ENCODE peak calls at places on chromosomes 2 and 18, in five cellular contexts. X, L, W, T and R are unnamed samples.

GRCh38 chr2:115162454-115163293 is 720.2 kb downstream of the DPP10 start:
- DNase-seq in X (no peak), L (peak), W (no peak), T (no peak), R (no peak)

GRCh38 chr18:49277395-49278036 is 182.9 kb downstream of the DYM start:
- DNase-seq in X (no peak), L (no peak), W (no peak), T (peak), R (no peak)

GRCh38 chr18:54165450-54165849 is 59.0 kb downstream of the MBD2 start:
- DNase-seq in X (no peak), L (no peak), W (no peak), T (no peak), R (no peak)

GRCh38 chr18:32261003-32261402 is 71.2 kb downstream of the MEP1B start:
- DNase-seq in X (no peak), L (no peak), W (no peak), T (no peak), R (no peak)

GRCh38 chr18:34866739-34867138 is 156.6 kb downstream of the DTNA start:
- DNase-seq in X (no peak), L (no peak), W (no peak), T (no peak), R (no peak)

GRCh38 chr2:234518986-234519642 is 22.2 kb upstream of the ARL4C start:
- DNase-seq in X (no peak), L (no peak), W (no peak), T (no peak), R (no peak)

GRCh38 chr2:206435738-206436137 is 7.6 kb upstream of the ADAM23 start:
- DNase-seq in X (no peak), L (no peak), W (no peak), T (no peak), R (no peak)

GRCh38 chr18:74632856-74633255 is 35.2 kb downstream of the ZNF407 start:
- DNase-seq in X (no peak), L (no peak), W (no peak), T (no peak), R (no peak)

GRCh38 chr2:48346124-48346536 is 183.8 kb upstream of the STON1 start:
- DNase-seq in X (no peak), L (peak), W (no peak), T (peak), R (no peak)

GRCh38 chr2:172038604-172039003 is 38.9 kb downstream of the METAP1D start:
- DNase-seq in X (no peak), L (no peak), W (no peak), T (peak), R (no peak)

GRCh38 chr2:69979902-69980301 is 18.5 kb upstream of the ASPRV1 start:
- DNase-seq in X (no peak), L (no peak), W (no peak), T (no peak), R (no peak)

GRCh38 chr2:43612944-43613343 is 17.1 kb upstream of the THADA start:
- DNase-seq in X (no peak), L (no peak), W (no peak), T (no peak), R (no peak)

GRCh38 chr2:179911569-179911968 is 50.2 kb upstream of the ZNF385B start:
- DNase-seq in X (no peak), L (no peak), W (no peak), T (no peak), R (no peak)

GRCh38 chr2:6773694-6774044 is 92.0 kb downstream of the CMPK2 start:
- DNase-seq in X (no peak), L (no peak), W (no peak), T (no peak), R (no peak)

GRCh38 chr2:6776125-6776524 is 89.6 kb downstream of the CMPK2 start:
- DNase-seq in X (no peak), L (no peak), W (no peak), T (no peak), R (no peak)

GRCh38 chr2:6771539-6772365 is 94.0 kb downstream of the CMPK2 start:
- DNase-seq in X (peak), L (no peak), W (no peak), T (no peak), R (no peak)

GRCh38 chr2:6772366-6772710 is 93.4 kb downstream of the CMPK2 start:
- DNase-seq in X (peak), L (no peak), W (no peak), T (peak), R (no peak)

DNA sequence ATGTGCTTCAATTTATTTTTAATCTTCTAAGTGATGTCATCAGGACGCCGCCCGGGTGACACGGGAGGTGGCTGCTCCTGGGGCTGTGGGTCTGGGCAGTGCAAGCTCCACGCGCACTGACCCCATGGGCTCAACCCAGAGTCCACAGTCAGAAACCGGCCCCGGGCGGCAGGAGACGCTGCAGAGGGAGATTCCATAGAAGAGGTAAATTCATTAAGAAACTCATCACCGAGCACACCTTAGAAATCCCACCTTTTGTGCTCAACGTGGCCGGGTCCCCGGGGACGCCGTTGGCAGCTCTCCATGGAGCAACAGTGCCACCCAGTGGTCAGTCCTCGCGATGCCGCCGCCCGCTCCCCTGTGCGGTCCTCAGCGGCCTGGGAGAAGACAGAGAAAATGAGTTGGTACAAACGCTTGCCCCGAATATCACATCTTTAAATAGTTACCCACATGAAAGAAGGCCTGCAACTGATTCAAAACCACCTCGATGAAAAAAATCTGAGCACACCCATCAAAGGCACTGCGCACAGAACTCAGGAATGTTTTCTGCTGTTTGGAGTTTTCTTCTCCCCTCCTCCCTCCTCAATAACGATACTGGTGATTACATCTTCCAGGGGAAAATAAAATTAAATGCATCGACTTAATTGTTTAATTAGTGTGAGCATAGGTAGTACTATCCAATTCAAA is 92.6 kb downstream of the CMPK2 start:
- DNase-seq in X (peak), L (peak), W (no peak), T (peak), R (peak)
- H3K4me3 ChIP-seq in X (no peak), L (no peak), W (peak), T (peak), R (no peak)

GRCh38 chr18:62881509-62882016 is 166.2 kb downstream of the PHLPP1 start:
- DNase-seq in X (peak), L (no peak), W (peak), T (peak), R (no peak)
- H3K4me3 ChIP-seq in X (no peak), L (no peak), W (no peak), T (peak), R (no peak)

GRCh38 chr2:127661949-127662510 is 13.3 kb downstream of the LIMS2 start:
- DNase-seq in X (no peak), L (peak), W (no peak), T (no peak), R (no peak)

GRCh38 chr2:127664895-127665225 is 10.5 kb downstream of the LIMS2 start:
- DNase-seq in X (no peak), L (no peak), W (no peak), T (no peak), R (no peak)

GRCh38 chr2:127664065-127664894 is 11.1 kb downstream of the LIMS2 start:
- DNase-seq in X (no peak), L (no peak), W (no peak), T (no peak), R (no peak)

GRCh38 chr2:127662937-127663565 is 12.3 kb downstream of the LIMS2 start:
- DNase-seq in X (no peak), L (no peak), W (no peak), T (no peak), R (no peak)

DNA sequence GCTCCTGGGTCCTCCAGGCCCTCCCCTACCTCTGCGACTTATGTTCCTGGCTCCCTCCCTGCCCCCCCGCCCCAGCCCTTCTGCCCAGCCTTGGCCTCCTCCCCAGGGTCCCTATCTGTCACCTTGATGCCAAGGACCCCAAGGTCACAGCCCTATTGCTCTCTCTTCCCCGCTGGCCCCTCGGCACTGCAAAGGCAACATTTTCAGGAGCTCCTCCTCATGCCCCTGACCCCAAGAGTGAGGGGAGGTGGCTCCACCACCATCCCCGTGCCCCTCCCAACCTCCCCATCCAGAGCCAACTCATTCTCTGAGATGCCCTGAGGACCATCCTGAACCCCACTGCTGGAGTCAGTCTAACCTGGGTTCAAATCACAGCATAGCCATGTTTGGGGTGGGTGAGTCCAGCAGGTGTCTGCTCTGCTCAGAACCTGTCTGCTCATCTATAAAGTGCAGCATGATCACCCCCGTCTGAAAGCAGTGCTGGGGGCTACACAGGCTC is 11.7 kb downstream of the LIMS2 start:
- DNase-seq in X (no peak), L (no peak), W (no peak), T (no peak), R (no peak)
- H3K4me3 ChIP-seq in X (no peak), L (peak), W (peak), T (no peak), R (no peak)

DNA sequence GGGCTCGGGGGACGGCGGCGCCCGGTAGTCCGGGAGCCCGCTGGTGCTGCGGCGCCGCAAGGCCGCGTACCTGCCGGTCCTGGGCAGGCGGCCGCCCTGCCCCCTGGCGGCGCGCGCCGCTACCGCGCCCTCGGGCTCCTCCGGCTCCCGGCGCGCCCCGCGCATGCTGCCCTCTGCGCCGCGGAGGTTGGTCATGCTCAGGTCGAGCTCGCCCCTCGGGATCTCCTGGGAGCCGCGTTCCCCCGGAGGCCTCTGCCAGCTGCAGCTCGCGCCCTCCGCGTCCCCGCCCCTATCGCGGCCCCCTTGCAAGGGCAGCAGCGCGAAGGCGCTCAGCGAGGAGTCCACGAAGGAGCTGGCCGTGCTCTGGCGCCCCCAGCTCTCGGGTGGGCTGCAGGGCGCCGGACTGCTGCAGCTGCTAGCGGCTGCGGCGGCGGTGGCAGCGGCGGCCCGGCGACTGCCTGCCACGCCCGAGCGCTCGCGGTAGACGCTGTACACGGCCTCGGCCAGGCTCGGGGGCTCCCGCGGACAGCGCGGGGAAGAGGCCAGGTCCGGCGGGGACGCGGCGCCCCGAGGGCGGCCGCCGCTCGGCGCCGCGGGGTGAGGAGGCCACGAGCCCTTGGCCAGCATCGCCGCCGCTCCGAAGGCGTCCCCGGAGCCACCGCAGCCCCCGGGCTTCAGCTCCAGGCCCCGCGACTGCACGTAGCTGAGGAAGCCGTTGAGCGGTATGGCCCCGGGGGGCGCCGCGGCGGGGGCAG is 4.5 kb downstream of the TMEM200C start:
- DNase-seq in X (peak), L (peak), W (no peak), T (peak), R (no peak)
- H3K4me3 ChIP-seq in X (peak), L (peak), W (peak), T (peak), R (no peak)

DNA sequence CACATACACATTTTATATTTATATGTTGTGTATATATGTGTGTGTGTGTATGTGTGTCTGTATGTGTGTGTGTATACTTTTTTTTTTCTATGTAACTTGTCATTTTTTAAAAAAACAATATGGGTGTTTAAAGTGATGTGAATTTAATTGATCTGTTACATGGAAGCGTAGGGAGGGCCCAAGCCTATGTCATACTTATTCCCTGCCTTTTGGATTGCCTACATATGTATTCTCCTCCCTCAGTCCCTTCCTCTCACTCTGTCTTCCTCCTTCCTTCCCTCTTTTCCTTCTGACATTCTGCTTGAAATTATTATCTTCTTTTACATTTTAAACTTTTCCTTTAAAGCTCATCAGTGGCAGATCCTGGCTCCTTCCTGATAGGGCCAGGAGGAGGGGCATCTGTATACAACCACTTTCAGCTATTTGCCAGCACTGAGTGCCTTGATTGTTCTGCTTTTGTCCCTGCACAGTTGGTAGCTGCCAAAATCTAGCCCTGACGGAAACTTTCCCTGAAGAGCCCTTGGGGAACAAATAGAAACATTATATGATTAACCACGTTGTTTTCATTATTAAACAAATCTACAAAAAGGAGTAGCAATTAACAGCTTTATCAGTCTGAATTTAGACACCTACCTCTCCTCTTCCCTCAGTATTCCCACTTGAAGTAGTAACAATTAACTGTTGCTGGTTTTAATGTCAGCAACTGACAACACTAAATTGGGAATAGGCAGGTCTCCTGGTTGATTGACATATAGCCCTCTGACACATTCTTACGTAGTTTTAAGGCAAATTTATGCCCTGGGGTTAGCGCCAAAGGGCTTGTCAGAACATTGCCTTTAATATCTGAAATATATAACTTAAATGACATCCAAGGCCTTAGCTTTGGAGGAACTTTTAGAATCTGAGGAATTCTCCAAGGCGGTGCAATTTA is 7.1 kb downstream of the ASXL3 start:
- DNase-seq in X (no peak), L (no peak), W (no peak), T (no peak), R (no peak)
- H3K4me3 ChIP-seq in X (no peak), L (no peak), W (no peak), T (no peak), R (no peak)

GRCh38 chr2:238864207-238865014 is 16.5 kb downstream of the TWIST2 start:
- DNase-seq in X (no peak), L (peak), W (peak), T (peak), R (no peak)
- H3K4me3 ChIP-seq in X (no peak), L (no peak), W (peak), T (peak), R (no peak)

GRCh38 chr18:2050016-2050415 is 521.3 kb downstream of the METTL4 start:
- DNase-seq in X (no peak), L (no peak), W (no peak), T (peak), R (peak)

DNA sequence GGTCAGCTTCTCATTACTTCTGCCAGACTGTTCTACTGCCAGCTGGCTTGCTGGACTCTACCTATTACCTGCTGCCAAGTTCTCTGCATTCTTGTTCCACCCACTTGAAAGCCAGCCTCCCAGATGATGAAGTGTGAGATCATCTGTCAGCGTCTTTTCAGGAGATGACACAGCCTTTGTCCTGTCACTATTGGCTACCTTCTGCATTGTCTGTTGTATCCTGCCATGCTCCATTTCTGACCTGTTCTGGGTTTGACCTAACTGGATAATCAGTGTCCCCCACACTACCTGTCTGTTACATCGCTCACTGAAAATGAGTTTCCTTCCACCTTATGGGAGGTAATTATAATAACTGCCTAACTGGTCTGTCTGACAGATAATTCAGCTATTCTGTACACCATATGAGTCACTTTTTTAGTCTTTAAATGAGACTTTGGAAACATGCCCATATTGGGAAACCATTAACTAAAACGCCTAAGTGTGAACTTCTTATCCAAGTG is 520.6 kb downstream of the METTL4 start:
- DNase-seq in X (no peak), L (no peak), W (no peak), T (peak), R (no peak)
- H3K4me3 ChIP-seq in X (no peak), L (no peak), W (no peak), T (no peak), R (no peak)

DNA sequence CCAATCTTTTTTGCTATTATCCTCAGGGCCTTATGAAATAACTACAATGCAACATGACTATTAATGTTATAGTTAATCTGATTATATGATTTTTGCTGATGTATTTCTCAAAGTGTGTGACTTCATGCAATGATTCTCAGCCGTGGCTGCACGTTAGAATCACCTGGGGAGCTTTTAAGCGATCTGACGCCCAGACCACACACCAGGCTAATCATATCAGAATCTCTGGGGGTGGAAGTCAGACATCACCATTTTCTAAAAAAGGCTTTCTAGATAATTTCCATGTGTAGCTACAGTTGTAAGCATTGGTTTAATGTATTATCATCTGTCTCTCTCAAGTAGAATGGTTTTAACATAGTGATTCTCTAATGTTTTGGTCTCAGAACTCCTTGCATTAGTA is 5.5 kb upstream of the QPCT start:
- DNase-seq in X (no peak), L (no peak), W (no peak), T (no peak), R (no peak)
- H3K4me3 ChIP-seq in X (no peak), L (no peak), W (no peak), T (no peak), R (no peak)

GRCh38 chr2:168355779-168356178 is 100.3 kb upstream of the CERS6 start:
- DNase-seq in X (no peak), L (no peak), W (no peak), T (no peak), R (no peak)

GRCh38 chr2:168359082-168359481 is 97.0 kb upstream of the CERS6 start:
- DNase-seq in X (no peak), L (no peak), W (no peak), T (no peak), R (no peak)

GRCh38 chr2:168355110-168355509 is 101.0 kb upstream of the CERS6 start:
- DNase-seq in X (no peak), L (no peak), W (peak), T (no peak), R (peak)

GRCh38 chr2:168354499-168354898 is 101.6 kb upstream of the CERS6 start:
- DNase-seq in X (no peak), L (no peak), W (no peak), T (no peak), R (peak)

DNA sequence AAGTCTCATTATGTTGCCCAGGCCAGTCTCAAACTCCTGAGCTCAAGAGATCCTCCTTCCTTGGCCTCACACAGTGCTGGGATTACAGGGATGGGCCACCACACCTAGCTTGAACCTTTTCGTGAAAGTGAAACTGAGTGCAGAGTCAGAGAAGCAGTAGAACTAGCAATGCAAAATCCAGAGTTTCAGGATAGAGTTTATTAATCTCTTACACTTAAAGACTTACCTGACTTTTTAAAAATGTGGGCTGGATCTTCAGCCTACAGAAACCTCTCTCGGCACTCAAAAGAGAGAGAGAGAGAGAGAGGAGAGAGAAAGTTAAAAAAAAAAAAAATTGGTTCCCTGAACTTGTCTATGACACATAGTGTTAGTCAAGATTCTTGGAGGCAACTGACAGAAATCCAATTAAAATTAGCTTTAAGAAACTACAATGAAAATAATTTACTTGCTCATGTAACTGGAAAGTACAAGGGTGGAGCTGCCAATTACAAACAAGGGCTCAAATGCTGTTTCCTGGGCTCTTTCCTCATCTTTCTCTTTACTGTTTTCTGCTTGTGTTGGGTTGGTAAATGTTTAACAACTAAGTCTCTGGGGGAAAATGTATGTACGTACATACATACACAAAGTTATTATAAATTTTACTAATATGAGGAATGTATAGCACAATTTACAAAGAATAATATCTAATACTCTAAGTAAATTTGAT is 98.1 kb upstream of the CERS6 start:
- DNase-seq in X (peak), L (no peak), W (no peak), T (no peak), R (no peak)
- H3K4me3 ChIP-seq in X (no peak), L (no peak), W (no peak), T (no peak), R (no peak)

GRCh38 chr2:85852078-85852790 is 36.6 kb downstream of the ST3GAL5 start:
- DNase-seq in X (no peak), L (no peak), W (no peak), T (no peak), R (no peak)
- H3K4me3 ChIP-seq in X (peak), L (no peak), W (no peak), T (no peak), R (no peak)